ENCODE peak calls at places on chromosomes 2 and 18, in four cellular contexts. D, B, K and X are unnamed samples.

GRCh38 chr2:43127208-43127940 is 99.0 kb downstream of the ZFP36L2 start:
- DNase-seq in D (peak; percentile 97), B (peak; percentile 84), K (peak; percentile 99), X (peak; percentile 80)

GRCh38 chr2:230721712-230722111 is 9.1 kb downstream of the CAB39 start:
- DNase-seq in D (no peak), B (no peak), K (no peak), X (no peak)

GRCh38 chr18:9516437-9517064 is 41.2 kb downstream of the RALBP1 start:
- DNase-seq in D (no peak), B (no peak), K (no peak), X (no peak)

GRCh38 chr2:120594856-120595685 is 140.6 kb upstream of the GLI2 start:
- DNase-seq in D (peak; percentile 53), B (peak; percentile 43), K (no peak), X (no peak)

GRCh38 chr2:119650206-119650605 is 28.8 kb upstream of the TMEM177 start:
- DNase-seq in D (no peak), B (no peak), K (no peak), X (no peak)

GRCh38 chr2:45964226-45964841 is 312.9 kb downstream of the PRKCE start:
- DNase-seq in D (peak; percentile 80), B (peak; percentile 94), K (no peak), X (peak; percentile 80)

GRCh38 chr2:195404650-195405049 is 252.4 kb upstream of the SLC39A10 start:
- DNase-seq in D (no peak), B (no peak), K (no peak), X (no peak)

GRCh38 chr2:171706152-171706803 is 19.0 kb downstream of the DYNC1I2 start:
- DNase-seq in D (no peak), B (no peak), K (no peak), X (no peak)

GRCh38 chr2:60163691-60164090 is 389.8 kb downstream of the BCL11A start:
- DNase-seq in D (no peak), B (no peak), K (no peak), X (no peak)

GRCh38 chr2:215454519-215454918 is 18.7 kb upstream of the FN1 start:
- DNase-seq in D (no peak), B (no peak), K (no peak), X (no peak)

GRCh38 chr2:8324164-8324848 is 357.6 kb upstream of the ID2 start:
- DNase-seq in D (no peak), B (no peak), K (no peak), X (no peak)

GRCh38 chr2:181846359-181846758 is 45.2 kb upstream of the ITPRID2 start:
- DNase-seq in D (no peak), B (no peak), K (no peak), X (no peak)

GRCh38 chr2:35787302-35788031 is 568.1 kb upstream of the CRIM1 start:
- DNase-seq in D (no peak), B (no peak), K (no peak), X (no peak)

GRCh38 chr18:23689031-23689615 is at the start of gene LAMA3:
- DNase-seq in D (peak; percentile 80), B (peak; percentile 61), K (peak; percentile 73), X (peak; percentile 77)

GRCh38 chr2:37590119-37590571 is 81.3 kb downstream of the CDC42EP3 start:
- DNase-seq in D (no peak), B (no peak), K (no peak), X (no peak)

GRCh38 chr2:27069436-27069835 is 2.0 kb downstream of the OST4 start:
- DNase-seq in D (peak; percentile 71), B (no peak), K (no peak), X (no peak)
- H3K4me1 ChIP-seq in D (peaks cover 23% of the 10 kb centered on the region), B (peaks cover 15% of the 10 kb centered on the region), K (peaks cover 6% of the 10 kb centered on the region), X (peaks cover 30% of the 10 kb centered on the region)

GRCh38 chr2:144510206-144510991 is 9.5 kb downstream of the ZEB2 start:
- DNase-seq in D (no peak), B (no peak), K (no peak), X (no peak)

GRCh38 chr2:144509001-144509545 is 10.8 kb downstream of the ZEB2 start:
- DNase-seq in D (no peak), B (no peak), K (no peak), X (no peak)

GRCh38 chr2:144509548-144510205 is 10.2 kb downstream of the ZEB2 start:
- DNase-seq in D (no peak), B (no peak), K (no peak), X (no peak)

GRCh38 chr2:144507441-144508161 is 12.3 kb downstream of the ZEB2 start:
- DNase-seq in D (no peak), B (no peak), K (no peak), X (no peak)

GRCh38 chr2:144508162-144508765 is 11.7 kb downstream of the ZEB2 start:
- DNase-seq in D (no peak), B (no peak), K (no peak), X (no peak)
- H3K4me1 ChIP-seq in D (peaks cover 38% of the 10 kb centered on the region), B (no peaks in the 10 kb centered on the region), K (peaks cover 48% of the 10 kb centered on the region), X (no peaks in the 10 kb centered on the region)

DNA sequence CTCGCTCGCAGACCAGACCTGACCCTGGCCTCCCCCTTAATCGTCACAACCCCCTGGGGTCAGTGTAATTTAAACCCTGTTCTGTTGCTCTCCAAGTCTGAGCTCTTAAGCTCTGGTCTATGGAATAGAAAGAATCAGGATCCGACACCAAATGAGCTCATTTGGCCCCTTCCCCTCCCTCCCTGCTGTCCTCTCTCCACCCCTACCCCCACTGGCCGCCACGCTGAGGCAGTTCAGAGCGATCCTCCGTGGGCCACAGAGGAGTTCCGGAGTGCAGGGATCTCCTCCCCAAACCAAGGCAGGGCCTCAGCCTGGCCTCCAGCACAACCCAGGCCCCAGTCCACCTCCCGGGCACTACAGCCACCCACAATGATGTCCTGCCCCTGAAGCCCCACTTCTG is 5.3 kb downstream of the DNMT3A start:
- DNase-seq in D (peak; percentile 64), B (no peak), K (no peak), X (no peak)
- H3K4me1 ChIP-seq in D (peaks cover 31% of the 10 kb centered on the region), B (peaks cover 15% of the 10 kb centered on the region), K (peaks cover 54% of the 10 kb centered on the region), X (peaks cover 33% of the 10 kb centered on the region)

GRCh38 chr18:80103231-80103630 is 5.8 kb upstream of the ADNP2 start:
- DNase-seq in D (no peak), B (no peak), K (no peak), X (no peak)

GRCh38 chr18:80106482-80107051 is 2.5 kb upstream of the ADNP2 start:
- DNase-seq in D (no peak), B (no peak), K (no peak), X (no peak)

GRCh38 chr18:80107396-80107795 is 1.7 kb upstream of the ADNP2 start:
- DNase-seq in D (no peak), B (no peak), K (no peak), X (no peak)

GRCh38 chr18:80105369-80106167 is 3.5 kb upstream of the ADNP2 start:
- DNase-seq in D (no peak), B (no peak), K (no peak), X (no peak)

DNA sequence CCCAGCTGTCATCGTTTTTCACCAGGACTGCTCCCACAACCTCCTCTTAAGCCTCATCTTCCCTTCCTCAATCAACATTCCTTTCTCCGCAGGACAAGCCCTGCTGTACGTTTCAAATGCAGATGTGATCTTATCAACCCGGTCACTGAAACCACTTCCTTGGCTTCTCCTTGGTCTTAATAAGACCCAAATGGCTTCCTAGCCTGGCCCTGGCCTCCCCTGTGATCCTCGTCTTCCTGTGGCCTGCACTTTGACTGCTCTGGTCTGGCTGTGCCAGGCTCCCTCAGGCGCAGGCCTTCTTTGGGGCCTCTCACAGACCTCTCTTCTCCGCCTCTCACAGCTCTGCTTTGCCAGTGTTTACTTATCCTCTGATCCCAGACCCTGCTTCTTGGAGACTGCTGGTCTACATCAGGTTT is 4.7 kb upstream of the ADNP2 start:
- DNase-seq in D (no peak), B (no peak), K (peak; percentile 59), X (no peak)
- H3K4me1 ChIP-seq in D (no peaks in the 10 kb centered on the region), B (no peaks in the 10 kb centered on the region), K (peaks cover 19% of the 10 kb centered on the region), X (peaks cover 25% of the 10 kb centered on the region)

DNA sequence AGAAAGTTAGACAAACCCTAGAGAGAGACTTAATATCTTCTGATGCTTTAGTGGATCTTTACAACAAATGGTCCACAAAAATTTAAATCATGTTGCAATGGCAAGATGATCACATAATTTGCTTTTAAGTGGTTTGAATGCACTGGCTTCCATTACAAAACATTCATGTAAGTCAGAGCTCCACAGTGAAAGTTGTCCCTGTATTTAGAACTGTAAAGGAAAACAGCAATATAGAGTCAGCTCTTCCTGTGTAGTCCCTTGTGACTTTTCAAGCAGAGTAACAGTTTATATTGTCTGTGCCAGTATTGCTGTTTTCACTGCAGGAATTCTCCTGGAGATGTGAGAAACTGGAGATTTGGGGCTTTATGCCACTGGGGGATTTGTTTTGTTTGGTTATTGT is 77.7 kb downstream of the MEIS1 start:
- DNase-seq in D (no peak), B (no peak), K (no peak), X (no peak)
- H3K4me1 ChIP-seq in D (no peaks in the 10 kb centered on the region), B (no peaks in the 10 kb centered on the region), K (peaks cover 16% of the 10 kb centered on the region), X (no peaks in the 10 kb centered on the region)

GRCh38 chr2:202072737-202073396 is at the start of gene KIAA2012:
- DNase-seq in D (no peak), B (no peak), K (no peak), X (no peak)

GRCh38 chr2:202069189-202070050 is 3.6 kb upstream of the KIAA2012 start:
- DNase-seq in D (no peak), B (peak; percentile 77), K (no peak), X (no peak)

GRCh38 chr2:202071107-202071506 is 1.9 kb upstream of the KIAA2012 start:
- DNase-seq in D (no peak), B (no peak), K (no peak), X (no peak)

GRCh38 chr2:202067589-202067988 is 5.5 kb upstream of the KIAA2012 start:
- DNase-seq in D (no peak), B (no peak), K (no peak), X (no peak)

DNA sequence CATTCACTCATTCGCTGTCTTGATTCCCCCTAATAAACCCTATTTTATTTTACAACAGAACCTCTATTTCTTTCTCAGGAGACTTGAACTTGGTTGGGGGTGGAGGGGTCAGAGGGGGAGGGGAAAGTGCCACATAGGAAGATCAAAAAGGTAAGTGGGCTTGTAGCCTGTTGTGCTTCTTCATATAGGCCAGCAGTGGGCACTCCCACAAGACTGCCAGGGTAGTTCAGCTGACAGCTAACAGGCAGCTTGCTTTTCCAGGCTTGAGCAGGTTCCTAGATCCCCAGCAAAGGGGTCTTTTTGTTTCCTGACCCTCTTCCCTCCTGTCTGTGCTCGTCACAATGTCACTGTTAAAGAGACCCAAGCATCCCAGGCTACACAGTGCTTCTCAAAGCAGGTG is 829 bp upstream of the KIAA2012 start:
- DNase-seq in D (no peak), B (no peak), K (no peak), X (no peak)
- H3K4me1 ChIP-seq in D (no peaks in the 10 kb centered on the region), B (no peaks in the 10 kb centered on the region), K (peaks cover 9% of the 10 kb centered on the region), X (no peaks in the 10 kb centered on the region)